ENCODE peak calls at places on chromosome 15, in eight cellular contexts. One of them, this sample, is unnamed.

GRCh38 chr15:75452968-75453702 is 1.6 kb upstream of the SIN3A start:
- DNase-seq in Panc1: no peak
- DNase-seq in GM12878: peak; percentile 30
- DNase-seq in HepG2: peak; percentile 42
- DNase-seq in HCT116: peak; percentile 21
- DNase-seq in A549: peak; percentile 25
- DNase-seq in GM23338: peak; percentile 91
- DNase-seq in SK-N-SH: no peak
- DNase-seq in this sample: no peak

GRCh38 chr15:32851619-32852416 is 134.0 kb downstream of the GREM1 start:
- DNase-seq in Panc1: no peak
- DNase-seq in GM12878: no peak
- DNase-seq in HepG2: no peak
- DNase-seq in HCT116: no peak
- DNase-seq in A549: no peak
- DNase-seq in GM23338: no peak
- DNase-seq in SK-N-SH: no peak
- DNase-seq in this sample: no peak

GRCh38 chr15:63597033-63597790 is at the start of gene FBXL22:
- DNase-seq in Panc1: no peak
- DNase-seq in GM12878: no peak
- DNase-seq in HepG2: no peak
- DNase-seq in HCT116: no peak
- DNase-seq in A549: no peak
- DNase-seq in GM23338: peak; percentile 24
- DNase-seq in SK-N-SH: no peak
- DNase-seq in this sample: no peak

GRCh38 chr15:62895139-62895866 is 147.2 kb upstream of the TPM1 start:
- DNase-seq in Panc1: peak; percentile 51
- DNase-seq in GM12878: no peak
- DNase-seq in HepG2: peak; percentile 30
- DNase-seq in HCT116: no peak
- DNase-seq in A549: peak; percentile 52
- DNase-seq in GM23338: no peak
- DNase-seq in SK-N-SH: no peak
- DNase-seq in this sample: no peak

GRCh38 chr15:83978588-83978987 is 257.0 kb upstream of the GOLGA6L4 start:
- DNase-seq in Panc1: no peak
- DNase-seq in GM12878: no peak
- DNase-seq in HepG2: no peak
- DNase-seq in HCT116: no peak
- DNase-seq in A549: no peak
- DNase-seq in GM23338: no peak
- DNase-seq in SK-N-SH: no peak
- DNase-seq in this sample: no peak

GRCh38 chr15:98896002-98896721 is 111.4 kb downstream of the PGPEP1L start:
- DNase-seq in Panc1: no peak
- DNase-seq in GM12878: no peak
- DNase-seq in HepG2: no peak
- DNase-seq in HCT116: no peak
- DNase-seq in A549: peak; percentile 78
- DNase-seq in GM23338: no peak
- DNase-seq in SK-N-SH: no peak
- DNase-seq in this sample: no peak

GRCh38 chr15:67144609-67145306 is 79.4 kb downstream of the SMAD3 start:
- DNase-seq in Panc1: no peak
- DNase-seq in GM12878: no peak
- DNase-seq in HepG2: no peak
- DNase-seq in HCT116: no peak
- DNase-seq in A549: no peak
- DNase-seq in GM23338: peak; percentile 78
- DNase-seq in SK-N-SH: no peak
- DNase-seq in this sample: no peak

GRCh38 chr15:40790723-40791122 is 16.2 kb upstream of the ZFYVE19 start:
- DNase-seq in Panc1: no peak
- DNase-seq in GM12878: no peak
- DNase-seq in HepG2: no peak
- DNase-seq in HCT116: no peak
- DNase-seq in A549: no peak
- DNase-seq in GM23338: no peak
- DNase-seq in SK-N-SH: no peak
- DNase-seq in this sample: no peak

GRCh38 chr15:31452595-31453557 is 126.2 kb downstream of the KLF13 start:
- DNase-seq in Panc1: no peak
- DNase-seq in GM12878: no peak
- DNase-seq in HepG2: no peak
- DNase-seq in HCT116: no peak
- DNase-seq in A549: no peak
- DNase-seq in GM23338: no peak
- DNase-seq in SK-N-SH: no peak
- DNase-seq in this sample: no peak

GRCh38 chr15:86044981-86045380 is 34.7 kb upstream of the AGBL1 start:
- DNase-seq in Panc1: no peak
- DNase-seq in GM12878: no peak
- DNase-seq in HepG2: no peak
- DNase-seq in HCT116: no peak
- DNase-seq in A549: no peak
- DNase-seq in GM23338: peak; percentile 28
- DNase-seq in SK-N-SH: no peak
- DNase-seq in this sample: no peak

GRCh38 chr15:39360417-39360816 is 220.5 kb upstream of the THBS1 start:
- DNase-seq in Panc1: no peak
- DNase-seq in GM12878: no peak
- DNase-seq in HepG2: peak; percentile 82
- DNase-seq in HCT116: no peak
- DNase-seq in A549: no peak
- DNase-seq in GM23338: no peak
- DNase-seq in SK-N-SH: no peak
- DNase-seq in this sample: no peak

GRCh38 chr15:83556754-83557153 is 97.2 kb upstream of the ADAMTSL3 start:
- DNase-seq in Panc1: no peak
- DNase-seq in GM12878: no peak
- DNase-seq in HepG2: no peak
- DNase-seq in HCT116: no peak
- DNase-seq in A549: no peak
- DNase-seq in GM23338: no peak
- DNase-seq in SK-N-SH: no peak
- DNase-seq in this sample: no peak

GRCh38 chr15:99683000-99683670 is 50.1 kb downstream of the LYSMD4 start:
- DNase-seq in Panc1: no peak
- DNase-seq in GM12878: no peak
- DNase-seq in HepG2: no peak
- DNase-seq in HCT116: no peak
- DNase-seq in A549: no peak
- DNase-seq in GM23338: no peak
- DNase-seq in SK-N-SH: no peak
- DNase-seq in this sample: no peak

GRCh38 chr15:57914350-57915055 is 151.0 kb downstream of the ALDH1A2 start:
- DNase-seq in Panc1: no peak
- DNase-seq in GM12878: no peak
- DNase-seq in HepG2: no peak
- DNase-seq in HCT116: no peak
- DNase-seq in A549: no peak
- DNase-seq in GM23338: no peak
- DNase-seq in SK-N-SH: no peak
- DNase-seq in this sample: no peak
- TF ChIP-seq REST in Panc1: no peak
- TF ChIP-seq REST in GM12878: no peak
- TF ChIP-seq REST in HepG2: no peak
- TF ChIP-seq REST in HCT116: no peak
- TF ChIP-seq REST in A549: no peak
- TF ChIP-seq REST in GM23338: no peak
- TF ChIP-seq REST in SK-N-SH: no peak
- TF ChIP-seq REST in this sample: no peak

DNA sequence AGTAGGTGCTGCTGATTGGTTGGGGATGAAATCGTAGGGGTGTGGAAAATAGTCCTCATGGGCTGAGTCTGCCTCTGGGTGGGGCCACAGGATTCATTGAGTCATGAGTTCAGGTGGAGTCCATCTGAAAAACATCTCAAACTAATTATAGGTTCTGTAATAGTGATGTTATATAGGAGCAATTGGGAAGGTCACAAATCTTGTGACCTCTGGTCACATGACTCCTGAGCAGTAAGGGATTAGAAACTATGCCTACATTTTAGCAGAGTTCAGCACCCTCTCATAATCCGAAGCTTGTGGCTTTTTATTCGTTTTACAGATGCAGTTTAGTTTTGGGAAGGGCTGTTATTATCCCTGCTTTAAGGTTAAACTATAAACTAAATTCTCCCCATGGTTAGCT is 22.9 kb upstream of the NEDD4 start:
- DNase-seq in Panc1: no peak
- DNase-seq in GM12878: no peak
- DNase-seq in HepG2: no peak
- DNase-seq in HCT116: no peak
- DNase-seq in A549: no peak
- DNase-seq in GM23338: no peak
- DNase-seq in SK-N-SH: no peak
- DNase-seq in this sample: no peak
- TF ChIP-seq CTCF in Panc1: no peak
- TF ChIP-seq CTCF in GM12878: no peak
- TF ChIP-seq CTCF in HepG2: no peak
- TF ChIP-seq CTCF in HCT116: no peak
- TF ChIP-seq CTCF in A549: no peak
- TF ChIP-seq CTCF in GM23338: no peak
- TF ChIP-seq CTCF in SK-N-SH: no peak
- TF ChIP-seq CTCF in this sample: no peak

GRCh38 chr15:58065011-58065444 is 483 bp downstream of the ALDH1A2 start:
- DNase-seq in Panc1: no peak
- DNase-seq in GM12878: no peak
- DNase-seq in HepG2: no peak
- DNase-seq in HCT116: no peak
- DNase-seq in A549: no peak
- DNase-seq in GM23338: peak; percentile 59
- DNase-seq in SK-N-SH: no peak
- DNase-seq in this sample: peak; percentile 36
- TF ChIP-seq REST in Panc1: no peak
- TF ChIP-seq REST in GM12878: no peak
- TF ChIP-seq REST in HepG2: no peak
- TF ChIP-seq REST in HCT116: no peak
- TF ChIP-seq REST in A549: no peak
- TF ChIP-seq REST in GM23338: no peak
- TF ChIP-seq REST in SK-N-SH: no peak
- TF ChIP-seq REST in this sample: peak; percentile 30

DNA sequence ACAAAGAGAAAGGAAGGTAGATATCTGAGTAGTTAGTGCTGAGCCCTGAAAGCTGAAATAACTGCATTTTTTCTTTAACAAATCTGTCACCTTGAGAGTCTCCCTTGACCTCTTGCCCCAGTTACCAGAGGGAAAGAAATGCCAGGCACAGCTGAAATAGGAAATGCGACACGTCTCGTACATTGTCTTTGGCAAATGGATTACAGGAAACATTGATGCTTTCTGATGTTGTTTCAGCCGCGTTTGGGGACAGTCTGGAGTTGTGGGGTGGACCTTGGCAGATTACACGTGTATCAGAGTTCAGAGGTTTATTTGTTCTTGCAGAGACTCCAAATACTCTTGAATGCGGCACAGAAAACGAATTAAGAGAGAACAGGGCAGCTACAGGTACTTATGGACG is 272.7 kb upstream of the RORA start:
- DNase-seq in Panc1: no peak
- DNase-seq in GM12878: no peak
- DNase-seq in HepG2: no peak
- DNase-seq in HCT116: no peak
- DNase-seq in A549: no peak
- DNase-seq in GM23338: no peak
- DNase-seq in SK-N-SH: no peak
- DNase-seq in this sample: no peak
- TF ChIP-seq CTCF in Panc1: no peak
- TF ChIP-seq CTCF in GM12878: no peak
- TF ChIP-seq CTCF in HepG2: no peak
- TF ChIP-seq CTCF in HCT116: no peak
- TF ChIP-seq CTCF in A549: no peak
- TF ChIP-seq CTCF in GM23338: no peak
- TF ChIP-seq CTCF in SK-N-SH: no peak
- TF ChIP-seq CTCF in this sample: no peak

GRCh38 chr15:96323250-96324162 is 7.0 kb upstream of the NR2F2 start:
- DNase-seq in Panc1: no peak
- DNase-seq in GM12878: no peak
- DNase-seq in HepG2: no peak
- DNase-seq in HCT116: no peak
- DNase-seq in A549: no peak
- DNase-seq in GM23338: peak; percentile 41
- DNase-seq in SK-N-SH: no peak
- DNase-seq in this sample: no peak

GRCh38 chr15:96322401-96323249 is 7.9 kb upstream of the NR2F2 start:
- DNase-seq in Panc1: no peak
- DNase-seq in GM12878: no peak
- DNase-seq in HepG2: no peak
- DNase-seq in HCT116: no peak
- DNase-seq in A549: no peak
- DNase-seq in GM23338: peak; percentile 70
- DNase-seq in SK-N-SH: no peak
- DNase-seq in this sample: no peak

GRCh38 chr15:96324192-96324895 is 6.2 kb upstream of the NR2F2 start:
- DNase-seq in Panc1: no peak
- DNase-seq in GM12878: no peak
- DNase-seq in HepG2: no peak
- DNase-seq in HCT116: no peak
- DNase-seq in A549: no peak
- DNase-seq in GM23338: no peak
- DNase-seq in SK-N-SH: no peak
- DNase-seq in this sample: no peak

GRCh38 chr15:96320703-96321421 is 9.6 kb upstream of the NR2F2 start:
- DNase-seq in Panc1: no peak
- DNase-seq in GM12878: no peak
- DNase-seq in HepG2: no peak
- DNase-seq in HCT116: no peak
- DNase-seq in A549: no peak
- DNase-seq in GM23338: no peak
- DNase-seq in SK-N-SH: no peak
- DNase-seq in this sample: no peak

GRCh38 chr15:96321422-96322391 is 8.8 kb upstream of the NR2F2 start:
- DNase-seq in Panc1: no peak
- DNase-seq in GM12878: no peak
- DNase-seq in HepG2: no peak
- DNase-seq in HCT116: no peak
- DNase-seq in A549: no peak
- DNase-seq in GM23338: peak; percentile 69
- DNase-seq in SK-N-SH: no peak
- DNase-seq in this sample: no peak
- TF ChIP-seq REST in Panc1: no peak
- TF ChIP-seq REST in GM12878: no peak
- TF ChIP-seq REST in HepG2: no peak
- TF ChIP-seq REST in HCT116: no peak
- TF ChIP-seq REST in A549: no peak
- TF ChIP-seq REST in GM23338: no peak
- TF ChIP-seq REST in SK-N-SH: no peak
- TF ChIP-seq REST in this sample: no peak

DNA sequence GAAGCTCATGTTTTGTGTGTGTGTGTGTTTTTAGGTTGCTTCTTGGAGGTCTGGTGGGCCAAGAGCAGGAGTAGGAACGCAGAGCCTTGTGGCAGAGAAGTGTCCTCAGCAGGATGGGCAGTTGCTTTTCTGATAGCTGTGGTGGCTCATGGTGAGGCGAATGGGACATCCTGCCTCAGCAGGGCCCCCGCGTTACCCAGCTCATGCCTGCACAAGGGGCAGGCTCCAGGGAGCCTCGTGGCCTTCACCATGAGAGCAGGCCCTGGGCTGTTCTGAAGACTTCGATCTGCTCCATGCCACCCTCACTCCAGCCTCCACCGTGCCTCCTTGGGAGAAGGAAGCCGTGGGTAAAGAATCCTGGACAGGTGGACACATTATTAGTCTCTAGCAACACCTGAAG is 33.4 kb upstream of the CTXND1 start:
- DNase-seq in Panc1: no peak
- DNase-seq in GM12878: no peak
- DNase-seq in HepG2: no peak
- DNase-seq in HCT116: no peak
- DNase-seq in A549: no peak
- DNase-seq in GM23338: no peak
- DNase-seq in SK-N-SH: no peak
- DNase-seq in this sample: no peak
- TF ChIP-seq CTCF in Panc1: no peak
- TF ChIP-seq CTCF in GM12878: no peak
- TF ChIP-seq CTCF in HepG2: no peak
- TF ChIP-seq CTCF in HCT116: no peak
- TF ChIP-seq CTCF in A549: no peak
- TF ChIP-seq CTCF in GM23338: no peak
- TF ChIP-seq CTCF in SK-N-SH: no peak
- TF ChIP-seq CTCF in this sample: no peak